ENCODE peak calls at places on chromosome 11, in ten cellular contexts. G, P, H, R, V, O, F, Y, X and E are unnamed samples.

GRCh38 chr11:57792060-57792541 is 30.5 kb downstream of the CTNND1 start:
- DNase-seq in G (peak; percentile 73), P (no peak), H (peak; percentile 98), R (no peak), V (peak; percentile 64), O (no peak), F (peak; percentile 79), Y (peak; percentile 77), X (no peak), E (no peak)

GRCh38 chr11:14413307-14414072 is 54.5 kb upstream of the RRAS2 start:
- DNase-seq in G (no peak), P (no peak), H (peak; percentile 10), R (no peak), V (peak; percentile 53), O (peak; percentile 31), F (peak; percentile 39), Y (no peak), X (no peak), E (peak; percentile 82)

GRCh38 chr11:77278595-77279506 is 22.6 kb downstream of the GDPD4 start:
- DNase-seq in G (no peak), P (no peak), H (peak; percentile 42), R (no peak), V (no peak), O (no peak), F (peak; percentile 25), Y (no peak), X (no peak), E (no peak)

GRCh38 chr11:119376197-119376847 is 5.2 kb downstream of the USP2 start:
- DNase-seq in G (peak; percentile 83), P (no peak), H (no peak), R (peak; percentile 21), V (peak; percentile 61), O (no peak), F (no peak), Y (no peak), X (no peak), E (no peak)

GRCh38 chr11:72814139-72814830 is at the start of gene ATG16L2:
- DNase-seq in G (peak; percentile 93), P (no peak), H (peak; percentile 61), R (no peak), V (peak; percentile 88), O (peak; percentile 88), F (peak; percentile 89), Y (peak; percentile 92), X (peak; percentile 91), E (peak; percentile 89)

GRCh38 chr11:68142028-68142412 is 20.8 kb upstream of the CHKA start:
- DNase-seq in G (no peak), P (no peak), H (peak; percentile 81), R (no peak), V (no peak), O (no peak), F (no peak), Y (peak; percentile 59), X (no peak), E (no peak)

GRCh38 chr11:112355726-112356125 is 95.1 kb upstream of the PLET1 start:
- DNase-seq in G (no peak), P (no peak), H (no peak), R (no peak), V (no peak), O (peak; percentile 33), F (no peak), Y (no peak), X (peak; percentile 39), E (peak; percentile 67)

GRCh38 chr11:126607374-126607773 is 251.9 kb downstream of the ST3GAL4 start:
- DNase-seq in G (no peak), P (no peak), H (peak; percentile 21), R (no peak), V (peak; percentile 38), O (peak; percentile 77), F (peak; percentile 65), Y (peak; percentile 1), X (peak; percentile 68), E (peak; percentile 87)

GRCh38 chr11:119371778-119372182 is 9.7 kb downstream of the USP2 start:
- DNase-seq in G (no peak), P (no peak), H (peak; percentile 43), R (no peak), V (peak; percentile 62), O (no peak), F (peak; percentile 65), Y (no peak), X (no peak), E (no peak)

GRCh38 chr11:76835928-76836612 is 24.6 kb upstream of the ACER3 start:
- DNase-seq in G (no peak), P (no peak), H (peak; percentile 28), R (no peak), V (peak; percentile 24), O (no peak), F (no peak), Y (no peak), X (no peak), E (no peak)

GRCh38 chr11:7574491-7575129 is 60.8 kb downstream of the PPFIBP2 start:
- DNase-seq in G (no peak), P (no peak), H (no peak), R (no peak), V (no peak), O (no peak), F (no peak), Y (no peak), X (no peak), E (peak; percentile 18)

GRCh38 chr11:120956710-120957500 is 67.0 kb upstream of the TBCEL start:
- DNase-seq in G (no peak), P (no peak), H (no peak), R (no peak), V (no peak), O (no peak), F (no peak), Y (no peak), X (no peak), E (peak; percentile 37)

GRCh38 chr11:64086263-64086938 is 50.7 kb downstream of the FLRT1 start:
- DNase-seq in G (no peak), P (no peak), H (no peak), R (no peak), V (peak; percentile 70), O (peak; percentile 50), F (no peak), Y (no peak), X (no peak), E (peak; percentile 73)